ENCODE peak calls at places on chromosomes 12 and 14, in nine cellular contexts. One of them, this sample, is unnamed.

GRCh38 chr12:79983492-79983891 is 48.6 kb upstream of the PPP1R12A start:
- DNase-seq in T47D: no peak
- DNase-seq in aorta: no peak
- DNase-seq in NCI-H524: no peak
- DNase-seq in iris pigment epithelial cell: peak; percentile 64
- DNase-seq in stimulated activated CD4-positive, alpha-beta T cell treated with anti-CD3 and anti-CD28 coated beads, Interleukin-12 subunit alpha, Interleukin-12 subunit beta, amount 100 ng/mL, for 24 hours: no peak
- DNase-seq in NCI-H1105: no peak
- DNase-seq in naive thymus-derived CD4-positive, alpha-beta T cell: no peak
- DNase-seq in HT1080: peak; percentile 95
- DNase-seq in this sample: no peak

GRCh38 chr12:68334136-68334535 is 2.0 kb upstream of the MDM1 start:
- DNase-seq in T47D: peak; percentile 19
- DNase-seq in aorta: no peak
- DNase-seq in NCI-H524: peak; percentile 53
- DNase-seq in iris pigment epithelial cell: no peak
- DNase-seq in stimulated activated CD4-positive, alpha-beta T cell treated with anti-CD3 and anti-CD28 coated beads, Interleukin-12 subunit alpha, Interleukin-12 subunit beta, amount 100 ng/mL, for 24 hours: no peak
- DNase-seq in NCI-H1105: no peak
- DNase-seq in naive thymus-derived CD4-positive, alpha-beta T cell: no peak
- DNase-seq in HT1080: no peak
- DNase-seq in this sample: no peak

GRCh38 chr14:74508292-74508731 is 14.7 kb downstream of the ISCA2 start:
- DNase-seq in T47D: no peak
- DNase-seq in aorta: no peak
- DNase-seq in NCI-H524: peak; percentile 88
- DNase-seq in iris pigment epithelial cell: no peak
- DNase-seq in stimulated activated CD4-positive, alpha-beta T cell treated with anti-CD3 and anti-CD28 coated beads, Interleukin-12 subunit alpha, Interleukin-12 subunit beta, amount 100 ng/mL, for 24 hours: no peak
- DNase-seq in NCI-H1105: no peak
- DNase-seq in naive thymus-derived CD4-positive, alpha-beta T cell: no peak
- DNase-seq in HT1080: no peak
- DNase-seq in this sample: no peak

GRCh38 chr12:127230843-127231260 is 1036.1 kb upstream of the TMEM132C start:
- DNase-seq in T47D: no peak
- DNase-seq in aorta: no peak
- DNase-seq in NCI-H524: no peak
- DNase-seq in iris pigment epithelial cell: peak; percentile 93
- DNase-seq in stimulated activated CD4-positive, alpha-beta T cell treated with anti-CD3 and anti-CD28 coated beads, Interleukin-12 subunit alpha, Interleukin-12 subunit beta, amount 100 ng/mL, for 24 hours: no peak
- DNase-seq in NCI-H1105: no peak
- DNase-seq in naive thymus-derived CD4-positive, alpha-beta T cell: no peak
- DNase-seq in HT1080: peak; percentile 97
- DNase-seq in this sample: no peak

GRCh38 chr14:48527832-48528231 is 852.4 kb upstream of the MDGA2 start:
- DNase-seq in T47D: no peak
- DNase-seq in aorta: no peak
- DNase-seq in NCI-H524: no peak
- DNase-seq in iris pigment epithelial cell: no peak
- DNase-seq in stimulated activated CD4-positive, alpha-beta T cell treated with anti-CD3 and anti-CD28 coated beads, Interleukin-12 subunit alpha, Interleukin-12 subunit beta, amount 100 ng/mL, for 24 hours: no peak
- DNase-seq in NCI-H1105: no peak
- DNase-seq in naive thymus-derived CD4-positive, alpha-beta T cell: no peak
- DNase-seq in HT1080: no peak
- DNase-seq in this sample: no peak

GRCh38 chr12:88982694-88983093 is 369.6 kb downstream of the DUSP6 start:
- DNase-seq in T47D: no peak
- DNase-seq in aorta: no peak
- DNase-seq in NCI-H524: no peak
- DNase-seq in iris pigment epithelial cell: no peak
- DNase-seq in stimulated activated CD4-positive, alpha-beta T cell treated with anti-CD3 and anti-CD28 coated beads, Interleukin-12 subunit alpha, Interleukin-12 subunit beta, amount 100 ng/mL, for 24 hours: no peak
- DNase-seq in NCI-H1105: no peak
- DNase-seq in naive thymus-derived CD4-positive, alpha-beta T cell: no peak
- DNase-seq in HT1080: no peak
- DNase-seq in this sample: no peak

GRCh38 chr14:64329149-64329548 is 35.0 kb upstream of the ESR2 start:
- DNase-seq in T47D: no peak
- DNase-seq in aorta: no peak
- DNase-seq in NCI-H524: no peak
- DNase-seq in iris pigment epithelial cell: no peak
- DNase-seq in stimulated activated CD4-positive, alpha-beta T cell treated with anti-CD3 and anti-CD28 coated beads, Interleukin-12 subunit alpha, Interleukin-12 subunit beta, amount 100 ng/mL, for 24 hours: no peak
- DNase-seq in NCI-H1105: no peak
- DNase-seq in naive thymus-derived CD4-positive, alpha-beta T cell: no peak
- DNase-seq in HT1080: no peak
- DNase-seq in this sample: no peak

GRCh38 chr14:70425349-70425748 is 8.5 kb upstream of the SYNJ2BP start:
- DNase-seq in T47D: no peak
- DNase-seq in aorta: no peak
- DNase-seq in NCI-H524: peak; percentile 25
- DNase-seq in iris pigment epithelial cell: no peak
- DNase-seq in stimulated activated CD4-positive, alpha-beta T cell treated with anti-CD3 and anti-CD28 coated beads, Interleukin-12 subunit alpha, Interleukin-12 subunit beta, amount 100 ng/mL, for 24 hours: no peak
- DNase-seq in NCI-H1105: peak; percentile 10
- DNase-seq in naive thymus-derived CD4-positive, alpha-beta T cell: no peak
- DNase-seq in HT1080: no peak
- DNase-seq in this sample: no peak

GRCh38 chr12:50734409-50735263 is 29.3 kb upstream of the ATF1 start:
- DNase-seq in T47D: no peak
- DNase-seq in aorta: no peak
- DNase-seq in NCI-H524: peak; percentile 40
- DNase-seq in iris pigment epithelial cell: peak; percentile 32
- DNase-seq in stimulated activated CD4-positive, alpha-beta T cell treated with anti-CD3 and anti-CD28 coated beads, Interleukin-12 subunit alpha, Interleukin-12 subunit beta, amount 100 ng/mL, for 24 hours: no peak
- DNase-seq in NCI-H1105: no peak
- DNase-seq in naive thymus-derived CD4-positive, alpha-beta T cell: no peak
- DNase-seq in HT1080: peak; percentile 37
- DNase-seq in this sample: peak; percentile 38

GRCh38 chr12:104653730-104654328 is 197.1 kb downstream of the CHST11 start:
- DNase-seq in T47D: no peak
- DNase-seq in aorta: no peak
- DNase-seq in NCI-H524: peak; percentile 12
- DNase-seq in iris pigment epithelial cell: no peak
- DNase-seq in stimulated activated CD4-positive, alpha-beta T cell treated with anti-CD3 and anti-CD28 coated beads, Interleukin-12 subunit alpha, Interleukin-12 subunit beta, amount 100 ng/mL, for 24 hours: no peak
- DNase-seq in NCI-H1105: no peak
- DNase-seq in naive thymus-derived CD4-positive, alpha-beta T cell: no peak
- DNase-seq in HT1080: no peak
- DNase-seq in this sample: no peak

GRCh38 chr12:96195845-96196451 is 1.8 kb downstream of the ELK3 start:
- DNase-seq in T47D: no peak
- DNase-seq in aorta: no peak
- DNase-seq in NCI-H524: peak; percentile 51
- DNase-seq in iris pigment epithelial cell: peak; percentile 72
- DNase-seq in stimulated activated CD4-positive, alpha-beta T cell treated with anti-CD3 and anti-CD28 coated beads, Interleukin-12 subunit alpha, Interleukin-12 subunit beta, amount 100 ng/mL, for 24 hours: peak; percentile 50
- DNase-seq in NCI-H1105: no peak
- DNase-seq in naive thymus-derived CD4-positive, alpha-beta T cell: peak; percentile 54
- DNase-seq in HT1080: peak; percentile 88
- DNase-seq in this sample: peak; percentile 54

GRCh38 chr14:23285530-23286019 is 357 bp downstream of the HOMEZ start:
- DNase-seq in T47D: no peak
- DNase-seq in aorta: no peak
- DNase-seq in NCI-H524: peak; percentile 51
- DNase-seq in iris pigment epithelial cell: no peak
- DNase-seq in stimulated activated CD4-positive, alpha-beta T cell treated with anti-CD3 and anti-CD28 coated beads, Interleukin-12 subunit alpha, Interleukin-12 subunit beta, amount 100 ng/mL, for 24 hours: no peak
- DNase-seq in NCI-H1105: no peak
- DNase-seq in naive thymus-derived CD4-positive, alpha-beta T cell: no peak
- DNase-seq in HT1080: no peak
- DNase-seq in this sample: no peak

This sample was measured in SK-N-DZ.